ENCODE peak calls at places on chromosomes 1 and 21, in five cellular contexts. K, P, S, T and G are unnamed samples. For H3K27me3, the result is how much of the 10 kb centered on the place peaks cover.

GRCh38 chr1:53644496-53644895 is 94.5 kb downstream of the GLIS1 start:
- DNase-seq in T (no peak), K (no peak), P (no peak), S (no peak), G (no peak)

GRCh38 chr1:203273869-203274602 is 31.3 kb upstream of the BTG2 start:
- DNase-seq in S (no peak), T (no peak), K (no peak), P (no peak), G (no peak)

GRCh38 chr1:15997076-15997585 is 6.9 kb upstream of the SRARP start:
- DNase-seq in K (no peak), S (no peak), P (no peak), T (no peak), G (no peak)

GRCh38 chr1:58922302-58923089 is 138.6 kb upstream of the JUN start:
- DNase-seq in K (no peak), P (no peak), S (peak), T (no peak), G (no peak)

GRCh38 chr1:227919916-227920315 is 27.8 kb downstream of the WNT9A start:
- DNase-seq in K (no peak), S (no peak), P (no peak), T (no peak), G (no peak)

GRCh38 chr1:234972411-234973191 is 156.0 kb downstream of the TOMM20 start:
- DNase-seq in K (no peak), T (peak), P (no peak), S (no peak), G (no peak)

GRCh38 chr1:53658489-53659230 is 80.3 kb downstream of the GLIS1 start:
- DNase-seq in S (no peak), K (no peak), P (no peak), T (no peak), G (peak)

GRCh38 chr1:61226791-61227567 is 144.6 kb downstream of the NFIA start:
- DNase-seq in K (no peak), P (no peak), T (peak), S (no peak), G (peak)

GRCh38 chr1:6448749-6449631 is 17.0 kb downstream of the TNFRSF25 start:
- DNase-seq in S (no peak), T (peak), P (peak), K (no peak), G (peak)

GRCh38 chr1:54317084-54317483 is 89.1 kb downstream of the SSBP3 start:
- DNase-seq in S (peak), K (no peak), P (no peak), T (no peak), G (no peak)

GRCh38 chr1:85307987-85308836 is 31.8 kb upstream of the BCL10 start:
- DNase-seq in K (peak), T (peak), S (peak), P (peak), G (peak)

GRCh38 chr1:200896571-200897187 is 2.0 kb downstream of the INAVA start:
- DNase-seq in T (no peak), K (no peak), P (peak), S (no peak), G (no peak)

GRCh38 chr1:47709302-47710074 is 271.6 kb downstream of the FOXD2 start:
- DNase-seq in S (no peak), T (peak), P (no peak), K (peak), G (peak)

GRCh38 chr1:201119206-201119814 is 7.1 kb upstream of the CACNA1S start:
- DNase-seq in S (peak), K (peak), P (peak), T (peak), G (peak)

GRCh38 chr1:3816331-3817137 is 20.2 kb upstream of the LRRC47 start:
- DNase-seq in K (no peak), T (no peak), S (no peak), P (no peak), G (no peak)

GRCh38 chr1:162276493-162276892 is 100.2 kb downstream of the SPATA46 start:
- DNase-seq in T (peak), K (no peak), P (peak), S (peak), G (peak)

GRCh38 chr1:102032534-102032933 is 35.8 kb upstream of the OLFM3 start:
- DNase-seq in K (no peak), T (no peak), S (no peak), P (no peak), G (no peak)

GRCh38 chr1:34378968-34379729 is 202.4 kb downstream of the C1orf94 start:
- DNase-seq in P (no peak), K (no peak), T (peak), S (no peak), G (no peak)

GRCh38 chr21:31656199-31657095 is 3.0 kb upstream of the SOD1 start:
- DNase-seq in K (no peak), P (peak), S (peak), T (peak), G (no peak)

GRCh38 chr1:168101336-168101735 is 35.4 kb downstream of the GPR161 start:
- DNase-seq in P (no peak), S (no peak), K (no peak), T (no peak), G (no peak)

GRCh38 chr1:12188115-12188514 is 21.3 kb downstream of the TNFRSF1B start:
- DNase-seq in P (no peak), K (no peak), S (peak), T (no peak), G (no peak)

GRCh38 chr1:224563666-224564065 is 52.5 kb upstream of the CNIH3 start:
- DNase-seq in S (no peak), P (no peak), T (no peak), K (no peak), G (no peak)

GRCh38 chr1:213973129-213973528 is 14.6 kb upstream of the PROX1 start:
- DNase-seq in P (peak), K (no peak), S (no peak), T (no peak), G (no peak)

GRCh38 chr1:210944255-210944654 is 189.7 kb downstream of the KCNH1 start:
- DNase-seq in T (no peak), S (no peak), P (no peak), K (no peak), G (no peak)

GRCh38 chr1:91891486-91891885 is 5.5 kb upstream of the TGFBR3 start:
- DNase-seq in S (peak), T (peak), P (no peak), K (no peak), G (peak)

GRCh38 chr21:16115461-16115860 is 385.7 kb downstream of the USP25 start:
- DNase-seq in P (no peak), K (no peak), T (no peak), S (no peak), G (no peak)

GRCh38 chr1:154430903-154431302 is 25.8 kb downstream of the IL6R start:
- DNase-seq in S (no peak), P (no peak), K (no peak), T (no peak), G (no peak)

GRCh38 chr1:153750026-153750995 is 22.5 kb downstream of the INTS3 start:
- DNase-seq in T (peak), S (no peak), P (no peak), K (peak), G (no peak)

GRCh38 chr1:25033828-25034451 is 103.9 kb upstream of the RUNX3 start:
- DNase-seq in P (no peak), S (no peak), K (no peak), T (no peak), G (no peak)

GRCh38 chr1:111364690-111365089 is 62.8 kb downstream of the OVGP1 start:
- DNase-seq in P (no peak), S (no peak), T (no peak), K (no peak), G (peak)

GRCh38 chr21:46097826-46098286 is at the start of gene COL6A2:
- DNase-seq in K (peak), P (peak), T (peak), S (peak), G (peak)

GRCh38 chr1:236501093-236501492 is 22.7 kb upstream of the LGALS8 start:
- DNase-seq in K (no peak), P (no peak), T (no peak), S (no peak), G (no peak)

GRCh38 chr1:16067127-16067768 is 6.2 kb downstream of the FAM131C start:
- DNase-seq in S (peak), P (no peak), K (no peak), T (no peak), G (no peak)

GRCh38 chr1:163472267-163472666 is 150.5 kb downstream of the NUF2 start:
- DNase-seq in T (no peak), S (no peak), P (no peak), K (no peak), G (no peak)

GRCh38 chr1:161792740-161793139 is 26.6 kb downstream of the ATF6 start:
- DNase-seq in P (peak), S (peak), T (peak), K (peak), G (peak)

DNA sequence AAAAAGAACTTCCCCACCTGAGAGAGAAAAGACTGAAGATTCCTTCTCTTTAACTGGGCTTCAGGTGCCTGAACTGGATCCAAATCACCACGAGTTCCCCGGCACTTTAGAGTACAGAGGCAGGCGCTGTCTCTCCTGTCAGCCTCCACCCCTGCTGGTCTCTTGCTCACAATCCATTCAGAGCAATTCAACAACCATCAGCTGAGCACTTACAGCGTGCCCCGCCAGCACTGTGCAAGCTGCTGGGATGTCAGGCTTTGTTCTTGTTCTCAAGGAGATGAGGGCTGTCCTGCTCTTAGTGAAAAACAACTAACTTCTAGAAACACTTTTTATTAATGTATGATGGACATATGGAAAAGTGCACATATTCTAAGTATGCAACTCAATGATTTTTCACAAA is 68.7 kb upstream of the VAMP3 start:
- DNase-seq in P (no peak), S (no peak), T (peak), K (no peak), G (no peak)
- H3K4me3 ChIP-seq in P (no peak), S (no peak), T (no peak), K (no peak), G (no peak)

DNA sequence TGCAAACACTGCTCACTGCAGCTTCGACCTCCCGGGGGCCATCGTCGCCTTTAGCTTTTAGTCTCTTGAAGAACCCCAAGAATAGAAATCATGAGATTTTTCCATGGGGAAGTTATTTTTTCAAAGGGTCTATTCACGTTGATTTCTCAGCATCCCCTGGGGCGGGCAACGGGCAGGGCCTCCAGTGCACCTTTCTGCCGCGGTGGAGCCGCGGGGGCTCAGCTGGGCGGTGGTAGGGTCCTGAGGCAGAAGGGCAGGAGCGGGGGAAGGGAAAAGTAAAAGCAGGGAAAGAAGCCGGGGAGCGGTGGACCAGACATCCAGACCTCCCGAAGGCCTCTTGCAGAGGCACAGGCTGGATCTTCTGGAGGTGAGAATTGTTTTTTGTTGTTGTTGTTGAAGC is 253.8 kb downstream of the FAM72C start:
- DNase-seq in K (no peak), T (no peak), P (no peak), S (no peak), G (no peak)
- H3K27me3 ChIP-seq in K (under half), T (under half), P (under half), S (under half), G (under half)

DNA sequence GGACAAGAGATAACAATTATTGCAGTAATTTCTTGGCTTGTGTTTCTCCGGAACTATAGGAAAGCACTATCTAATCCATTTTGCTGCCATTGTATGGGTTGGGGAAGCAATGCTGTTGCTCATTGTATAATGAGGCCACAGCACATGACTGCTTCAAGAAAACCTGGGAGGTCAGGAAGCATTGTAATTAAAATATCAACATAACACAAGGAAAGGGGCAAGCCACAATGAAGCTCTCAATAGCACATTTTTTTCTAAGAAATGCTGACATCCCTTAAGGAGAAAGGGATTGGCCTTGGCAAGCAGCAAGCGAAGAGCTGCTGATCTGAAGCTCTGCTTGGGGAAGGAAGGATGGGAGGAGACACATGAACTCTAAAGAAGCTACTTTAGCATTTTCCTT is 44.0 kb downstream of the PLPP3 start:
- DNase-seq in S (no peak), T (no peak), K (no peak), P (no peak), G (no peak)
- H3K9ac ChIP-seq in S (no peak), T (no peak), K (no peak), P (no peak), G (no peak)

GRCh38 chr1:190169311-190170067 is 308.2 kb downstream of the BRINP3 start:
- DNase-seq in P (peak), T (no peak), K (no peak), S (peak), G (peak)

GRCh38 chr1:190172636-190173410 is 304.8 kb downstream of the BRINP3 start:
- DNase-seq in S (peak), T (no peak), P (no peak), K (no peak), G (peak)

GRCh38 chr1:190168893-190169292 is 308.8 kb downstream of the BRINP3 start:
- DNase-seq in S (peak), P (peak), T (no peak), K (no peak), G (no peak)

GRCh38 chr1:190168116-190168515 is 309.5 kb downstream of the BRINP3 start:
- DNase-seq in K (no peak), P (peak), T (no peak), S (peak), G (peak)

DNA sequence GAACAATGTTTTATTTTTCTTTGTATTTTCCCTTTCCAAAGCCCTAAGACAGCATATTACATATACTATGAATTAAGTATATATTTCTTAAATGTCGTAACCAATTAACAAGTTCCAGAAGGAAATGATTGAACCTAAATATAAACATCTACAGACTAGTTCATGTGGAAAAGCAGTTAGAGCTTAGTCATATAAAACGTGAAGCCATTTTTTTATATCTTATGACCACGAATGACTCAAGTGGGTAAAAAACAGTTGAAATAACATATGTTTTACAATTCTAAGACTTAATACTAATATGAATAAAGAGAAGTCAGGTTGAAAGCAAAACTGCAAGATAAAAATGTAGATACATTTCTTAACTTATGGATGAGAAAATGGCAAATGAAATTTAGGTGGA is 307.3 kb downstream of the BRINP3 start:
- DNase-seq in P (peak), S (peak), T (no peak), K (no peak), G (peak)
- H3K4me3 ChIP-seq in P (no peak), S (no peak), T (no peak), K (no peak), G (no peak)

DNA sequence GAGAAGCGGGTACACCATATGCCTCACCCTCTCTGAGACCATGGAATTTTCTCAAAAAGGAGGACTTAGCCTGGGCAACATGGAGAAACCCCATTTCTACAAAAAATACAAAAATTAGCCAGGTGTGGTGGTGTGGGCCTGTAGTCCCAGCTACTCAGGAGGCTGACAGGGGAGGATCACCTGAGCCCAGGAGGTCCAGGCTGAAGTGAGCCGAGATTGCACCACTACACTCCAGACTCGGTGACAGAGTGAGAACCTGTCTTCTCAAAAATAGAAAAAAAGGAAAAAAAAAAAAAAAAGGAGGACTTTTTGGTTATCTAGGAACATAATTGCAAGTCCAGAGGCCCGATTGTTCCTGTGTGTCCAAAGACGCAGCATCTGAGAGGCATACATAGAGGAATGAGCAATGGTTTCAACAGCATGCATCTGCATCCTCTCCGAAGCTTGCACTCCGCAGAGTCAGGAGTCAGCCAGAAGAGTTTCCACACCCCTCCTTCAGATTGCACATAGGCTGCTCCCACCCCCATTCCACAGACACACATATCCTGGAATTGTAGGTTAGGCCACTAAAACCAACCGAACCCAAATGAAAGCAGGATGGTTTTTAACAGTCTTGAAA is 2.5 kb upstream of the TBX15 start:
- DNase-seq in T (no peak), K (no peak), S (no peak), P (no peak), G (no peak)
- H3K27me3 ChIP-seq in T (under half), K (half or more), S (half or more), P (under half), G (under half)

GRCh38 chr1:43932786-43933385 is 715 bp upstream of the ARTN start:
- DNase-seq in P (peak), T (peak), S (peak), K (no peak), G (peak)

GRCh38 chr1:43935711-43936427 is 2.3 kb downstream of the ARTN start:
- DNase-seq in T (no peak), P (peak), S (no peak), K (no peak), G (no peak)

GRCh38 chr1:43934986-43935324 is 1.4 kb downstream of the ARTN start:
- DNase-seq in K (no peak), T (no peak), P (no peak), S (no peak), G (no peak)

GRCh38 chr1:43933386-43934278 is at the start of gene ARTN:
- DNase-seq in K (peak), S (no peak), T (peak), P (peak), G (peak)

GRCh38 chr1:43934279-43934985 is 831 bp downstream of the ARTN start:
- DNase-seq in T (peak), P (peak), K (peak), S (peak), G (peak)
- H3K9ac ChIP-seq in T (peak), P (peak), K (peak), S (no peak), G (no peak)

GRCh38 chr1:18928406-18928805 is 26.1 kb upstream of the ALDH4A1 start:
- DNase-seq in P (no peak), S (no peak), K (no peak), T (no peak), G (no peak)

GRCh38 chr1:18926315-18927081 is 24.1 kb upstream of the ALDH4A1 start:
- DNase-seq in S (peak), P (peak), K (no peak), T (peak), G (peak)

GRCh38 chr1:18928985-18929384 is 26.6 kb upstream of the ALDH4A1 start:
- DNase-seq in P (no peak), S (no peak), K (no peak), T (no peak), G (no peak)

GRCh38 chr1:18927654-18928272 is 25.4 kb upstream of the ALDH4A1 start:
- DNase-seq in T (no peak), S (peak), K (no peak), P (peak), G (peak)

GRCh38 chr1:18927082-18927653 is 24.8 kb upstream of the ALDH4A1 start:
- DNase-seq in K (no peak), T (no peak), P (peak), S (no peak), G (no peak)
- H3K4me3 ChIP-seq in K (no peak), T (peak), P (peak), S (no peak), G (peak)